ENCODE peak calls at places on chromosome 16, in six cellular contexts. One of them, this sample, is unnamed.

GRCh38 chr16:25065899-25066298 is 45.6 kb upstream of the LCMT1 start:
- DNase-seq in cardiac muscle cell: no peak
- DNase-seq in body of pancreas: no peak
- DNase-seq in A549: no peak
- DNase-seq in lower leg skin: no peak
- DNase-seq in PC-3: no peak
- DNase-seq in this sample: no peak

GRCh38 chr16:88614818-88615580 is 23.4 kb upstream of the IL17C start:
- DNase-seq in lower leg skin: no peak
- DNase-seq in A549: no peak
- DNase-seq in body of pancreas: no peak
- DNase-seq in PC-3: no peak
- DNase-seq in cardiac muscle cell: no peak
- DNase-seq in this sample: no peak

GRCh38 chr16:68802190-68802589 is 41.1 kb upstream of the TANGO6 start:
- DNase-seq in PC-3: peak
- DNase-seq in lower leg skin: no peak
- DNase-seq in cardiac muscle cell: no peak
- DNase-seq in A549: no peak
- DNase-seq in body of pancreas: no peak
- DNase-seq in this sample: no peak

GRCh38 chr16:85865-86264 is 7.8 kb downstream of the MPG start:
- DNase-seq in PC-3: no peak
- DNase-seq in lower leg skin: no peak
- DNase-seq in cardiac muscle cell: no peak
- DNase-seq in body of pancreas: no peak
- DNase-seq in A549: no peak
- DNase-seq in this sample: no peak

GRCh38 chr16:29230671-29231091 is 175.8 kb downstream of the NPIPB11 start:
- DNase-seq in A549: no peak
- DNase-seq in cardiac muscle cell: peak
- DNase-seq in lower leg skin: peak
- DNase-seq in body of pancreas: no peak
- DNase-seq in PC-3: no peak
- DNase-seq in this sample: no peak

GRCh38 chr16:87881327-87882200 is 12.3 kb upstream of the SLC7A5 start:
- DNase-seq in lower leg skin: no peak
- DNase-seq in body of pancreas: no peak
- DNase-seq in PC-3: no peak
- DNase-seq in A549: no peak
- DNase-seq in cardiac muscle cell: no peak
- DNase-seq in this sample: no peak

GRCh38 chr16:89922884-89923639 is at the start of gene TUBB3:
- DNase-seq in lower leg skin: no peak
- DNase-seq in PC-3: peak
- DNase-seq in cardiac muscle cell: peak
- DNase-seq in A549: peak
- DNase-seq in body of pancreas: peak
- DNase-seq in this sample: no peak

GRCh38 chr16:12677472-12677871 is 126.2 kb downstream of the CPPED1 start:
- DNase-seq in cardiac muscle cell: no peak
- DNase-seq in lower leg skin: no peak
- DNase-seq in body of pancreas: no peak
- DNase-seq in PC-3: no peak
- DNase-seq in A549: no peak
- DNase-seq in this sample: no peak

GRCh38 chr16:4090476-4090875 is 25.8 kb downstream of the ADCY9 start:
- DNase-seq in A549: no peak
- DNase-seq in cardiac muscle cell: no peak
- DNase-seq in PC-3: no peak
- DNase-seq in lower leg skin: peak
- DNase-seq in body of pancreas: no peak
- DNase-seq in this sample: peak

GRCh38 chr16:57476546-57477410 is 9.5 kb downstream of the DOK4 start:
- DNase-seq in body of pancreas: no peak
- DNase-seq in cardiac muscle cell: peak
- DNase-seq in PC-3: no peak
- DNase-seq in lower leg skin: no peak
- DNase-seq in A549: no peak
- DNase-seq in this sample: no peak

GRCh38 chr16:19884021-19884485 is 595 bp downstream of the GPRC5B start:
- DNase-seq in body of pancreas: peak
- DNase-seq in lower leg skin: no peak
- DNase-seq in PC-3: no peak
- DNase-seq in cardiac muscle cell: peak
- DNase-seq in A549: no peak
- DNase-seq in this sample: no peak

GRCh38 chr16:52773026-52773425 is 226.1 kb upstream of the TOX3 start:
- DNase-seq in body of pancreas: no peak
- DNase-seq in PC-3: no peak
- DNase-seq in A549: no peak
- DNase-seq in lower leg skin: no peak
- DNase-seq in cardiac muscle cell: peak
- DNase-seq in this sample: no peak

GRCh38 chr16:87790278-87791023 is 24.7 kb upstream of the KLHDC4 start:
- DNase-seq in lower leg skin: peak
- DNase-seq in A549: peak
- DNase-seq in cardiac muscle cell: no peak
- DNase-seq in PC-3: peak
- DNase-seq in body of pancreas: no peak
- DNase-seq in this sample: no peak

GRCh38 chr16:28866454-28866804 is 2.8 kb downstream of the SH2B1 start:
- DNase-seq in lower leg skin: no peak
- DNase-seq in PC-3: no peak
- DNase-seq in cardiac muscle cell: no peak
- DNase-seq in A549: no peak
- DNase-seq in body of pancreas: no peak
- DNase-seq in this sample: no peak

GRCh38 chr16:69408451-69408850 is 16.0 kb upstream of the CYB5B start:
- DNase-seq in body of pancreas: no peak
- DNase-seq in lower leg skin: peak
- DNase-seq in PC-3: no peak
- DNase-seq in A549: no peak
- DNase-seq in cardiac muscle cell: no peak
- DNase-seq in this sample: no peak

GRCh38 chr16:1673424-1674151 is 4.5 kb upstream of the JPT2 start:
- DNase-seq in cardiac muscle cell: peak
- DNase-seq in body of pancreas: no peak
- DNase-seq in A549: no peak
- DNase-seq in PC-3: no peak
- DNase-seq in lower leg skin: no peak
- DNase-seq in this sample: no peak

GRCh38 chr16:49701867-49702494 is 153.9 kb downstream of the ZNF423 start:
- DNase-seq in PC-3: no peak
- DNase-seq in A549: no peak
- DNase-seq in body of pancreas: peak
- DNase-seq in lower leg skin: peak
- DNase-seq in cardiac muscle cell: peak
- DNase-seq in this sample: peak

GRCh38 chr16:11781773-11782172 is 15.3 kb downstream of the ZC3H7A start:
- DNase-seq in cardiac muscle cell: no peak
- DNase-seq in body of pancreas: no peak
- DNase-seq in PC-3: no peak
- DNase-seq in lower leg skin: no peak
- DNase-seq in A549: no peak
- DNase-seq in this sample: no peak

GRCh38 chr16:1945559-1946391 is 2.8 kb upstream of the MSRB1 start:
- DNase-seq in PC-3: no peak
- DNase-seq in lower leg skin: no peak
- DNase-seq in cardiac muscle cell: no peak
- DNase-seq in body of pancreas: no peak
- DNase-seq in A549: no peak
- DNase-seq in this sample: no peak

GRCh38 chr16:46591257-46591656 is 29.9 kb downstream of the SHCBP1 start:
- DNase-seq in cardiac muscle cell: no peak
- DNase-seq in A549: no peak
- DNase-seq in body of pancreas: no peak
- DNase-seq in lower leg skin: no peak
- DNase-seq in PC-3: no peak
- DNase-seq in this sample: no peak

GRCh38 chr16:69859105-69859969 is 91.8 kb upstream of the CLEC18A start:
- DNase-seq in cardiac muscle cell: peak
- DNase-seq in PC-3: peak
- DNase-seq in A549: peak
- DNase-seq in lower leg skin: no peak
- DNase-seq in body of pancreas: peak
- DNase-seq in this sample: no peak

GRCh38 chr16:4775005-4775404 is 8.0 kb upstream of the ZNF500 start:
- DNase-seq in lower leg skin: no peak
- DNase-seq in body of pancreas: no peak
- DNase-seq in cardiac muscle cell: no peak
- DNase-seq in PC-3: no peak
- DNase-seq in A549: no peak
- DNase-seq in this sample: no peak

GRCh38 chr16:66427036-66427446 is at the start of gene BEAN1:
- DNase-seq in PC-3: peak
- DNase-seq in body of pancreas: no peak
- DNase-seq in A549: peak
- DNase-seq in lower leg skin: no peak
- DNase-seq in cardiac muscle cell: peak
- DNase-seq in this sample: no peak

GRCh38 chr16:67963325-67964321 is 4.8 kb downstream of the SLC12A4 start:
- DNase-seq in PC-3: no peak
- DNase-seq in body of pancreas: no peak
- DNase-seq in lower leg skin: no peak
- DNase-seq in A549: no peak
- DNase-seq in cardiac muscle cell: peak
- DNase-seq in this sample: no peak

GRCh38 chr16:30658731-30659506 is 688 bp downstream of the FBRS start:
- DNase-seq in cardiac muscle cell: peak
- DNase-seq in A549: peak
- DNase-seq in lower leg skin: peak
- DNase-seq in body of pancreas: peak
- DNase-seq in PC-3: peak
- DNase-seq in this sample: peak

GRCh38 chr16:89456412-89456811 is 33.9 kb downstream of the ANKRD11 start:
- DNase-seq in lower leg skin: no peak
- DNase-seq in A549: no peak
- DNase-seq in PC-3: peak
- DNase-seq in cardiac muscle cell: no peak
- DNase-seq in body of pancreas: no peak
- DNase-seq in this sample: no peak

GRCh38 chr16:51637744-51638100 is 486.7 kb upstream of the SALL1 start:
- DNase-seq in lower leg skin: no peak
- DNase-seq in PC-3: no peak
- DNase-seq in A549: no peak
- DNase-seq in body of pancreas: no peak
- DNase-seq in cardiac muscle cell: no peak
- DNase-seq in this sample: no peak

GRCh38 chr16:1938316-1938715 is 4.7 kb downstream of the MSRB1 start:
- DNase-seq in body of pancreas: no peak
- DNase-seq in PC-3: no peak
- DNase-seq in A549: no peak
- DNase-seq in cardiac muscle cell: no peak
- DNase-seq in lower leg skin: no peak
- DNase-seq in this sample: no peak

GRCh38 chr16:67128887-67129286 is 19.1 kb downstream of the PHAF1 start:
- DNase-seq in body of pancreas: no peak
- DNase-seq in PC-3: no peak
- DNase-seq in lower leg skin: no peak
- DNase-seq in cardiac muscle cell: no peak
- DNase-seq in A549: no peak
- DNase-seq in this sample: no peak

DNA sequence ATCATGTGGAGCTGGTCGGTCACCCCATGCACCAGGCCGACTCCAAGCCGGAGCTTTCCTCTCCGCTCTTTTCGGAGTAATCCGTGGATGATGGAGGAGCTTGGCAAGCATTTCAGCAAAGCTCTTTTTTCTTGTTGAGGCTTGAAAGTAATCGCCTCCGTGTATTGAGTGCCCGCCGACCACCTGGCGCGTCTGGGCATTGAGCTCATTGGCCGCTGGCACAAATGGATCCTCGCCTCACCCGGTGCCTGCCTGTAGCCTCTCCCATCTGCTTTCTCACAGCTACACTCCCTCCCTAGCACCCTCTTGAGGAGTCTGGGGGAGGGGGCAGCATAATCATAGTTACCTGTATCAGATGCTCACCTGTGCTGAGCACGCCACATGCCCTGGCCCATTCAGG is 148.9 kb downstream of the CMIP start:
- DNase-seq in PC-3: no peak
- DNase-seq in body of pancreas: no peak
- DNase-seq in cardiac muscle cell: no peak
- DNase-seq in A549: no peak
- DNase-seq in lower leg skin: no peak
- DNase-seq in this sample: no peak
- H3K4me3 ChIP-seq in PC-3: no peak
- H3K4me3 ChIP-seq in body of pancreas: no peak
- H3K4me3 ChIP-seq in cardiac muscle cell: no peak
- H3K4me3 ChIP-seq in A549: no peak
- H3K4me3 ChIP-seq in lower leg skin: no peak
- H3K4me3 ChIP-seq in this sample: no peak

GRCh38 chr16:72621651-72622050 is 426.3 kb downstream of the ZFHX3 start:
- DNase-seq in body of pancreas: no peak
- DNase-seq in PC-3: no peak
- DNase-seq in A549: no peak
- DNase-seq in lower leg skin: no peak
- DNase-seq in cardiac muscle cell: no peak
- DNase-seq in this sample: no peak

GRCh38 chr16:72620853-72621252 is 427.1 kb downstream of the ZFHX3 start:
- DNase-seq in A549: no peak
- DNase-seq in cardiac muscle cell: no peak
- DNase-seq in body of pancreas: no peak
- DNase-seq in PC-3: no peak
- DNase-seq in lower leg skin: no peak
- DNase-seq in this sample: no peak

DNA sequence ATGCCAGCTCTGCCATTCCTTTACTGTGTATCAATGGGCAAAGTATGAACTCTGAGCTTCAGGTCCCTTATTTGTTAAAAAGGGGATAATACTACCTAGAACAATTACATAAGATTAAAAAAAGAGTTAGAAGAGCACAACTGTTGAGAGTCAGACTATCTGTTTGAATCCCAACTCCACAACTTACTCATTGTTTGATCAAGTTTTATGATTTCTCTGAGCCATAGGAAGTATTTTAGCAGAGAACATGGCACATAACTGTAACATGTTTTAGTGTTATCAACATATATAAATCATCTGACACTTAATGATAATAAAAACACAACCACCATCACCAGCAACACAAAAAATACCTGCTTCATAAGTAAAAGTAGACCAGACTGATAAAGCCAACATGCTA is 421.3 kb downstream of the ZFHX3 start:
- DNase-seq in PC-3: peak
- DNase-seq in body of pancreas: no peak
- DNase-seq in cardiac muscle cell: no peak
- DNase-seq in A549: no peak
- DNase-seq in lower leg skin: no peak
- DNase-seq in this sample: no peak
- H3K4me3 ChIP-seq in PC-3: peak
- H3K4me3 ChIP-seq in body of pancreas: no peak
- H3K4me3 ChIP-seq in cardiac muscle cell: peak
- H3K4me3 ChIP-seq in A549: no peak
- H3K4me3 ChIP-seq in lower leg skin: no peak
- H3K4me3 ChIP-seq in this sample: no peak

GRCh38 chr16:22217890-22218730 is 12.0 kb downstream of the EEF2K start:
- DNase-seq in A549: peak
- DNase-seq in body of pancreas: no peak
- DNase-seq in PC-3: no peak
- DNase-seq in lower leg skin: no peak
- DNase-seq in cardiac muscle cell: no peak
- DNase-seq in this sample: peak
- H3K4me3 ChIP-seq in A549: no peak
- H3K4me3 ChIP-seq in body of pancreas: no peak
- H3K4me3 ChIP-seq in PC-3: no peak
- H3K4me3 ChIP-seq in lower leg skin: no peak
- H3K4me3 ChIP-seq in cardiac muscle cell: no peak
- H3K4me3 ChIP-seq in this sample: peak

GRCh38 chr16:79602615-79603014 is 2.1 kb upstream of the MAF start:
- DNase-seq in PC-3: no peak
- DNase-seq in cardiac muscle cell: no peak
- DNase-seq in body of pancreas: no peak
- DNase-seq in A549: no peak
- DNase-seq in lower leg skin: no peak
- DNase-seq in this sample: no peak
- H3K4me3 ChIP-seq in PC-3: no peak
- H3K4me3 ChIP-seq in cardiac muscle cell: no peak
- H3K4me3 ChIP-seq in body of pancreas: no peak
- H3K4me3 ChIP-seq in A549: no peak
- H3K4me3 ChIP-seq in lower leg skin: no peak
- H3K4me3 ChIP-seq in this sample: peak